ENCODE peak calls at places on chromosomes 11 and 22, in nine cellular contexts. B is neural progenitor cell, Z is OCI-LY7, Y is HCT116, V is GM23248, H is GM23338, S is hepatocyte, K is MM.1S, J is SK-N-SH. C is an unnamed sample.

GRCh38 chr11:3156282-3156660 is 8.8 kb downstream of the OSBPL5 start:
- DNase-seq in B (no peak), Z (no peak), Y (no peak), V (no peak), H (no peak), S (peak; percentile 51), K (no peak), J (no peak), C (no peak)

GRCh38 chr11:47394322-47395224 is 13.8 kb upstream of the SLC39A13 start:
- DNase-seq in B (peak; percentile 2), Z (peak; percentile 88), Y (no peak), V (no peak), H (no peak), S (no peak), K (peak; percentile 43), J (no peak), C (no peak)

GRCh38 chr11:10366568-10367331 is 61.9 kb downstream of the ADM start:
- DNase-seq in B (peak; percentile 88), Z (peak; percentile 83), Y (peak; percentile 92), V (peak; percentile 92), H (peak; percentile 99), S (peak; percentile 95), K (peak; percentile 81), J (peak; percentile 39), C (peak; percentile 85)

GRCh38 chr11:36596880-36597279 is 1.2 kb downstream of the RAG2 start:
- DNase-seq in B (no peak), Z (no peak), Y (no peak), V (no peak), H (no peak), S (no peak), K (no peak), J (no peak), C (no peak)

GRCh38 chr11:65952052-65952521 is 6.8 kb downstream of the TSGA10IP start:
- DNase-seq in B (no peak), Z (no peak), Y (no peak), V (no peak), H (no peak), S (no peak), K (no peak), J (no peak), C (no peak)

GRCh38 chr22:26722159-26722558 is 64.8 kb downstream of the MIAT start:
- DNase-seq in B (no peak), Z (no peak), Y (no peak), V (peak; percentile 85), H (no peak), S (no peak), K (no peak), J (no peak), C (peak; percentile 40)

GRCh38 chr11:61754534-61755482 is 2.4 kb downstream of the MYRF start:
- DNase-seq in B (peak; percentile 51), Z (no peak), Y (no peak), V (no peak), H (no peak), S (peak; percentile 87), K (no peak), J (no peak), C (no peak)

GRCh38 chr22:35152316-35152715 is 86.4 kb downstream of the ISX start:
- DNase-seq in B (no peak), Z (no peak), Y (no peak), V (no peak), H (peak; percentile 37), S (no peak), K (no peak), J (no peak), C (no peak)

GRCh38 chr11:113806403-113806802 is 26.8 kb downstream of the CLDN25 start:
- DNase-seq in B (peak; percentile 80), Z (peak; percentile 46), Y (peak; percentile 12), V (peak; percentile 24), H (peak; percentile 85), S (peak; percentile 58), K (peak; percentile 30), J (peak; percentile 33), C (peak; percentile 59)

GRCh38 chr11:101880208-101880607 is 34.6 kb upstream of the CEP126 start:
- DNase-seq in B (peak; percentile 33), Z (peak; percentile 61), Y (peak; percentile 72), V (peak; percentile 67), H (peak; percentile 78), S (peak; percentile 61), K (peak; percentile 42), J (peak; percentile 8), C (peak; percentile 78)

GRCh38 chr11:6646040-6646439 is 9.6 kb downstream of the DCHS1 start:
- DNase-seq in B (no peak), Z (peak; percentile 18), Y (no peak), V (peak; percentile 86), H (no peak), S (no peak), K (no peak), J (no peak), C (no peak)

GRCh38 chr11:30741039-30741550 is 154.9 kb upstream of the MPPED2 start:
- DNase-seq in B (no peak), Z (no peak), Y (no peak), V (peak; percentile 11), H (no peak), S (peak; percentile 68), K (no peak), J (no peak), C (no peak)

GRCh38 chr11:93194673-93195291 is 3.0 kb downstream of the SLC36A4 start:
- DNase-seq in B (no peak), Z (no peak), Y (no peak), V (no peak), H (no peak), S (no peak), K (no peak), J (peak; percentile 32), C (no peak)

GRCh38 chr11:57377098-57377497 is 3.9 kb downstream of the PRG3 start:
- DNase-seq in B (no peak), Z (no peak), Y (no peak), V (peak; percentile 33), H (no peak), S (no peak), K (no peak), J (peak; percentile 43), C (no peak)

GRCh38 chr11:111975076-111975806 is 38.1 kb downstream of the DIXDC1 start:
- DNase-seq in B (no peak), Z (no peak), Y (no peak), V (peak; percentile 26), H (no peak), S (no peak), K (no peak), J (no peak), C (peak; percentile 25)

GRCh38 chr11:86717817-86718501 is 45.5 kb upstream of the ME3 start:
- DNase-seq in B (no peak), Z (no peak), Y (no peak), V (no peak), H (no peak), S (peak; percentile 37), K (no peak), J (no peak), C (peak; percentile 47)

GRCh38 chr11:45083544-45084087 is 62.8 kb upstream of the PRDM11 start:
- DNase-seq in B (peak; percentile 57), Z (peak; percentile 45), Y (no peak), V (no peak), H (peak; percentile 89), S (peak; percentile 35), K (no peak), J (no peak), C (peak; percentile 54)

GRCh38 chr22:24051568-24051967 is 40.5 kb downstream of the CABIN1 start:
- DNase-seq in B (no peak), Z (no peak), Y (no peak), V (peak; percentile 93), H (no peak), S (no peak), K (no peak), J (no peak), C (no peak)
- H3K36me3 ChIP-seq in B (no peaks in the 10 kb centered on the region), Z (peaks cover 79% of the 10 kb centered on the region), Y (peaks cover 24% of the 10 kb centered on the region), V (no peaks in the 10 kb centered on the region), H (peaks cover 13% of the 10 kb centered on the region), S (no peaks in the 10 kb centered on the region), K (no peaks in the 10 kb centered on the region), J (peaks cover 34% of the 10 kb centered on the region), C (no peaks in the 10 kb centered on the region)

GRCh38 chr22:33565580-33565995 is 354.7 kb downstream of the LARGE1 start:
- DNase-seq in B (no peak), Z (no peak), Y (no peak), V (no peak), H (no peak), S (no peak), K (no peak), J (no peak), C (no peak)

GRCh38 chr22:33569547-33569946 is 350.7 kb downstream of the LARGE1 start:
- DNase-seq in B (no peak), Z (no peak), Y (no peak), V (no peak), H (peak; percentile 35), S (no peak), K (no peak), J (no peak), C (no peak)

GRCh38 chr22:33568934-33569496 is 351.3 kb downstream of the LARGE1 start:
- DNase-seq in B (no peak), Z (peak; percentile 62), Y (no peak), V (no peak), H (peak; percentile 24), S (no peak), K (peak; percentile 41), J (no peak), C (no peak)

GRCh38 chr22:33573479-33573878 is 346.8 kb downstream of the LARGE1 start:
- DNase-seq in B (no peak), Z (no peak), Y (no peak), V (no peak), H (no peak), S (peak; percentile 29), K (no peak), J (no peak), C (no peak)

GRCh38 chr22:33570110-33570509 is 350.2 kb downstream of the LARGE1 start:
- DNase-seq in B (no peak), Z (peak; percentile 27), Y (no peak), V (no peak), H (peak; percentile 17), S (no peak), K (no peak), J (no peak), C (no peak)
- TF ChIP-seq EZH2phosphoT487 in B (no peak), Z (no peak), Y (no peak), V (no peak), H (no peak), S (no peak), K (no peak), J (no peak), C (no peak)

DNA sequence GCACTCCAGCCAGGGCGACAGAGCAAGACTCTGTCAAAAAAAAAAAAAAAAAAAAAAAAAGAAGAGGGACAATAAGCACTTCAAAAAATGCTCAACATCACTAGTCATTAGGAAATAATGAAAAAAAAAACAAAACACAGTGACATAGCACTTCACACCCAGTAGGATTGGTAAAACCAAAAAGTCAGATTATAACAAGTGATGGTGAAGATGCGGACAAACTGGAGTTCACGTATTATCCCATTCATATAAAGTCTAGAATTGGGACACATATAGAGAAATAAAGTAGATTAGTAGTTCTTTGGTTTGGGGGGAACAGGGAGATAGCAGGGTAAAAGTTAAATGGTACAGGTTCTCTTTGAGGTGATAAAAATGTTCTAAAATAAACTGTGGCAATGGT is 64.6 kb downstream of the MRTFA start:
- DNase-seq in B (no peak), Z (no peak), Y (no peak), V (no peak), H (no peak), S (no peak), K (no peak), J (no peak), C (no peak)
- H3K79me2 ChIP-seq in B (peaks cover 53% of the 10 kb centered on the region), Z (peaks cover 5% of the 10 kb centered on the region), Y (peaks cover 30% of the 10 kb centered on the region), V (peaks cover 94% of the 10 kb centered on the region), H (peaks cover 62% of the 10 kb centered on the region), S (peaks cover 67% of the 10 kb centered on the region), K (peaks cover 14% of the 10 kb centered on the region), J (peaks cover 71% of the 10 kb centered on the region), C (peaks cover 69% of the 10 kb centered on the region)

GRCh38 chr11:20058749-20059458 is 101.4 kb downstream of the DBX1 start:
- DNase-seq in B (no peak), Z (no peak), Y (no peak), V (peak; percentile 14), H (no peak), S (no peak), K (no peak), J (no peak), C (no peak)
- H3K36me3 ChIP-seq in B (peaks cover 6% of the 10 kb centered on the region), Z (no peaks in the 10 kb centered on the region), Y (no peaks in the 10 kb centered on the region), V (peaks cover 40% of the 10 kb centered on the region), H (peaks cover 46% of the 10 kb centered on the region), S (no peaks in the 10 kb centered on the region), K (no peaks in the 10 kb centered on the region), J (peaks cover 98% of the 10 kb centered on the region), C (peaks cover 15% of the 10 kb centered on the region)